ENCODE peak calls at places on chromosomes 11 and 22, in four cellular contexts. One of them, this sample, is unnamed. For H3K4me1 and H3K36me3, the result is how much of the 10 kb centered on the place peaks cover.

GRCh38 chr22:29567338-29567737 is 13.6 kb downstream of the NIPSNAP1 start:
- DNase-seq in iPS DF 6.9: no peak
- DNase-seq in suprapubic skin: no peak
- DNase-seq in heart left ventricle: no peak
- DNase-seq in this sample: no peak

GRCh38 chr11:14380947-14381555 is 22.1 kb upstream of the RRAS2 start:
- DNase-seq in suprapubic skin: peak
- DNase-seq in iPS DF 6.9: no peak
- DNase-seq in heart left ventricle: peak
- DNase-seq in this sample: peak

GRCh38 chr22:37253164-37253660 is 9.1 kb upstream of the RAC2 start:
- DNase-seq in heart left ventricle: no peak
- DNase-seq in iPS DF 6.9: no peak
- DNase-seq in suprapubic skin: no peak
- DNase-seq in this sample: no peak

GRCh38 chr22:30602049-30602448 is 4.9 kb upstream of the TCN2 start:
- DNase-seq in heart left ventricle: no peak
- DNase-seq in suprapubic skin: no peak
- DNase-seq in iPS DF 6.9: no peak
- DNase-seq in this sample: peak

GRCh38 chr11:2587976-2588748 is 111.6 kb downstream of the KCNQ1OT1 start:
- DNase-seq in iPS DF 6.9: no peak
- DNase-seq in suprapubic skin: no peak
- DNase-seq in heart left ventricle: peak
- DNase-seq in this sample: no peak

GRCh38 chr11:115168229-115168671 is 336.0 kb downstream of the CADM1 start:
- DNase-seq in suprapubic skin: no peak
- DNase-seq in heart left ventricle: peak
- DNase-seq in iPS DF 6.9: no peak
- DNase-seq in this sample: no peak

GRCh38 chr11:28585007-28585406 is 476.8 kb downstream of the METTL15 start:
- DNase-seq in suprapubic skin: no peak
- DNase-seq in heart left ventricle: no peak
- DNase-seq in iPS DF 6.9: no peak
- DNase-seq in this sample: no peak

GRCh38 chr11:69380921-69381581 is 87.1 kb downstream of the MYEOV start:
- DNase-seq in iPS DF 6.9: no peak
- DNase-seq in suprapubic skin: peak
- DNase-seq in heart left ventricle: no peak
- DNase-seq in this sample: no peak

GRCh38 chr11:65446446-65447277 is 24.1 kb downstream of the NEAT1 start:
- DNase-seq in heart left ventricle: no peak
- DNase-seq in iPS DF 6.9: no peak
- DNase-seq in suprapubic skin: peak
- DNase-seq in this sample: no peak

GRCh38 chr11:20599424-20600346 is at the start of gene SLC6A5:
- DNase-seq in iPS DF 6.9: peak
- DNase-seq in heart left ventricle: peak
- DNase-seq in suprapubic skin: no peak
- DNase-seq in this sample: no peak

GRCh38 chr11:12684354-12684753 is 10.1 kb downstream of the TEAD1 start:
- DNase-seq in heart left ventricle: no peak
- DNase-seq in suprapubic skin: no peak
- DNase-seq in iPS DF 6.9: no peak
- DNase-seq in this sample: no peak

GRCh38 chr11:119340335-119341221 is at the start of gene C1QTNF5:
- DNase-seq in suprapubic skin: peak
- DNase-seq in heart left ventricle: peak
- DNase-seq in iPS DF 6.9: no peak
- DNase-seq in this sample: no peak

GRCh38 chr22:28674121-28674563 is 5.5 kb downstream of the TTC28 start:
- DNase-seq in iPS DF 6.9: no peak
- DNase-seq in heart left ventricle: no peak
- DNase-seq in suprapubic skin: no peak
- DNase-seq in this sample: peak

DNA sequence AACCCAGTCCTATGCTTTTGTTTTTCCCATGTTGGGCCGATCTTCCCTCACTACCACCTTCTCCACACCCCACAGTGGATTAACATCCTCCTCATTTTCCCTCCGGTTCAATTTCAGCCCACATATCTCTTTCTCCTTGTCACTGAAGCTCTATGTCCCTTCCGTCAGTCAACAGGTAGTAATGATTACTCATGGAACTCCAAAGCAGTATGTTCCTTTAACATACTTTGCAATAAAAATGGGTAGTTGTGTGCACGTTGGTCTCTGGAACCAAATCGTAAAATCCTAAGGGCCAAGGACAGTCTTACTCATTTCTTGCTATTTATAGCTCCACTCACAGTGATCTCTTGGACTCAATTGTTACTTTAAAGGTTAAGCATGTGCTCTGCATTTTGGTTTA is 20.2 kb downstream of the AMOTL1 start:
- DNase-seq in suprapubic skin: no peak
- DNase-seq in iPS DF 6.9: no peak
- DNase-seq in heart left ventricle: no peak
- DNase-seq in this sample: no peak
- H3K4me1 ChIP-seq in suprapubic skin: half or more
- H3K4me1 ChIP-seq in iPS DF 6.9: under half
- H3K4me1 ChIP-seq in heart left ventricle: under half
- H3K4me1 ChIP-seq in this sample: under half

GRCh38 chr11:70399681-70400112 is 1.4 kb downstream of the CTTN start:
- DNase-seq in heart left ventricle: peak
- DNase-seq in suprapubic skin: peak
- DNase-seq in iPS DF 6.9: no peak
- DNase-seq in this sample: no peak
- H3K27ac ChIP-seq in heart left ventricle: peak
- H3K27ac ChIP-seq in suprapubic skin: peak
- H3K27ac ChIP-seq in iPS DF 6.9: no peak
- H3K27ac ChIP-seq in this sample: no peak

GRCh38 chr22:46348099-46348695 is 12.7 kb downstream of the TRMU start:
- DNase-seq in heart left ventricle: no peak
- DNase-seq in suprapubic skin: no peak
- DNase-seq in iPS DF 6.9: no peak
- DNase-seq in this sample: no peak
- H3K36me3 ChIP-seq in heart left ventricle: half or more
- H3K36me3 ChIP-seq in suprapubic skin: half or more
- H3K36me3 ChIP-seq in iPS DF 6.9: half or more
- H3K36me3 ChIP-seq in this sample: under half

GRCh38 chr11:46277623-46278386 is at the start of gene CREB3L1:
- DNase-seq in iPS DF 6.9: no peak
- DNase-seq in heart left ventricle: no peak
- DNase-seq in suprapubic skin: no peak
- DNase-seq in this sample: no peak
- H3K4me1 ChIP-seq in iPS DF 6.9: under half
- H3K4me1 ChIP-seq in heart left ventricle: under half
- H3K4me1 ChIP-seq in suprapubic skin: half or more
- H3K4me1 ChIP-seq in this sample: under half

DNA sequence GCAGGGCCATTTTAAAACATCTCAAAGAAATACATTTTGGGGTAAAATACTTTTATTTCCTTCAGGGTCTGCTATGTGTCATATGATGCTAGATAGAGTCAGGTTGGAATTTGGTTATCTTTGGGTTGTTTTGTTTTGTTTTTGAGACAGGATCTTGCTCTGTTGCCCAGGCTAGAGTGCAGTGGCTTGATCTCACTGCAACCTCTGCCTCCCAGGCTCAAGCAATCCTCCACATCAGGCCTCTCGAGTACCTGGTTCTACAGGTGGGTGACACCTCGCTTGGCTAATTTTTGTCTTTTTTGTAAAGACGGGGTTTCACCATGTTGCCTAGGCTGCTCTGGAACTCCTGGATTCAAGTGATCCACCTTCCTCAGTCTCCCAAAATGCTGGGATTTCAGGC is 17.3 kb downstream of the DENND5A start:
- DNase-seq in iPS DF 6.9: no peak
- DNase-seq in suprapubic skin: peak
- DNase-seq in heart left ventricle: no peak
- DNase-seq in this sample: no peak
- H3K27ac ChIP-seq in iPS DF 6.9: no peak
- H3K27ac ChIP-seq in suprapubic skin: no peak
- H3K27ac ChIP-seq in heart left ventricle: no peak
- H3K27ac ChIP-seq in this sample: no peak

GRCh38 chr11:16792426-16792825 is 54.0 kb downstream of the C11orf58 start:
- DNase-seq in heart left ventricle: no peak
- DNase-seq in suprapubic skin: no peak
- DNase-seq in iPS DF 6.9: no peak
- DNase-seq in this sample: no peak
- H3K36me3 ChIP-seq in heart left ventricle: under half
- H3K36me3 ChIP-seq in suprapubic skin: under half
- H3K36me3 ChIP-seq in iPS DF 6.9: under half
- H3K36me3 ChIP-seq in this sample: under half

DNA sequence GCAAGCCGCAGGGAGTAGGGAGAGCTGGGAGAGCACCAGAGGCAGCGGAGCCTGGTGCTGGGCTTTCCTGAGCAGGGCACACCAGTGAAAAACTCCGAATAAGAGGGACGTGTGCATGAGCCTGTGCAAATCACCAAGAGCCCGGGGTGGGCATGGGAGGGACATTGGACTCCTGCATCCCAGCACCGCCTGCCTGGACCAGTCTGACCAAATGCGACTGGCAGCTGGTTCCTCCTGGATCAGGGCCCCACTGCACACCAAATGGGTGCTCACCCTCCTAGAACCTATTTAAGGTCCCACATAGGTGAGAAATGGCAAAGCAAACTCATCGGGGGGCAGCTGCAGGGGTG is 3.1 kb downstream of the PPM1F start:
- DNase-seq in iPS DF 6.9: no peak
- DNase-seq in suprapubic skin: no peak
- DNase-seq in heart left ventricle: no peak
- DNase-seq in this sample: no peak
- H3K4me1 ChIP-seq in iPS DF 6.9: under half
- H3K4me1 ChIP-seq in suprapubic skin: half or more
- H3K4me1 ChIP-seq in heart left ventricle: under half
- H3K4me1 ChIP-seq in this sample: under half

GRCh38 chr11:86476109-86476861 is 101.6 kb downstream of the CCDC81 start:
- DNase-seq in iPS DF 6.9: no peak
- DNase-seq in suprapubic skin: no peak
- DNase-seq in heart left ventricle: peak
- DNase-seq in this sample: no peak
- H3K27ac ChIP-seq in iPS DF 6.9: no peak
- H3K27ac ChIP-seq in suprapubic skin: no peak
- H3K27ac ChIP-seq in heart left ventricle: peak
- H3K27ac ChIP-seq in this sample: no peak

GRCh38 chr11:46778416-46778815 is 59.4 kb downstream of the F2 start:
- DNase-seq in iPS DF 6.9: no peak
- DNase-seq in heart left ventricle: no peak
- DNase-seq in suprapubic skin: no peak
- DNase-seq in this sample: no peak

DNA sequence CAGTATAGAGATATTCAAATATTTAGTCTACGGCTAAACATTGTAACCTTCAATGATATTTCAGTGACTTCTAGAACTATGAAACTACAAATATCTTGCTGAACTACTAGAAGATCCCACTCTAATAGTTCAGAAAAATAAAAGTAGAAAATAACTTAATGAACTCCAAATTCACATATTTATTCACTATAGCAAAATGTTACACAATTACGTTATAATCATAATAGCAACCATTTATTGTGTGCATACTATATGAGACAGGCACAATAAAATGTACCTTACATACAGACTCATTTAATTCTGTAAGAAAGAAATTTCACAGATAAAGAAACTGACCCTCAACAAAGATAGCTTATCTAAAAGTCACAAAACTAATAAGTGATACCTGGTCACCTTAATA is 57.9 kb downstream of the F2 start:
- DNase-seq in suprapubic skin: no peak
- DNase-seq in heart left ventricle: no peak
- DNase-seq in iPS DF 6.9: no peak
- DNase-seq in this sample: no peak
- H3K36me3 ChIP-seq in suprapubic skin: half or more
- H3K36me3 ChIP-seq in heart left ventricle: half or more
- H3K36me3 ChIP-seq in iPS DF 6.9: under half
- H3K36me3 ChIP-seq in this sample: under half

This sample was measured in naive thymus-derived CD4-positive, alpha-beta T cell.